ENCODE peak calls at places on chromosomes 5 and 9, in six cellular contexts. Z, O, E, I, Y and Q are unnamed samples.

GRCh38 chr9:31185831-31186230 is 1198.6 kb upstream of the ACO1 start:
- DNase-seq in Z (no peak), O (no peak), E (no peak), I (no peak), Y (no peak), Q (no peak)

GRCh38 chr5:133449181-133449580 is 163.2 kb downstream of the FSTL4 start:
- DNase-seq in Z (no peak), O (no peak), E (no peak), I (no peak), Y (no peak), Q (no peak)

GRCh38 chr9:93288891-93289883 is 105.2 kb downstream of the WNK2 start:
- DNase-seq in Z (no peak), O (peak; percentile 47), E (peak; percentile 85), I (no peak), Y (no peak), Q (no peak)

GRCh38 chr5:54379590-54379989 is 69.2 kb upstream of the ARL15 start:
- DNase-seq in Z (no peak), O (no peak), E (no peak), I (no peak), Y (no peak), Q (no peak)

GRCh38 chr5:122403256-122403655 is 91.2 kb downstream of the SNCAIP start:
- DNase-seq in Z (no peak), O (no peak), E (no peak), I (no peak), Y (no peak), Q (no peak)

GRCh38 chr5:8081179-8081578 is 212.2 kb downstream of the MTRR start:
- DNase-seq in Z (no peak), O (no peak), E (no peak), I (no peak), Y (no peak), Q (no peak)

GRCh38 chr5:13480834-13481233 is 463.7 kb downstream of the DNAH5 start:
- DNase-seq in Z (no peak), O (no peak), E (no peak), I (no peak), Y (no peak), Q (no peak)

GRCh38 chr5:133112026-133112660 is 60.3 kb downstream of the HSPA4 start:
- DNase-seq in Z (no peak), O (peak; percentile 44), E (no peak), I (no peak), Y (no peak), Q (no peak)

GRCh38 chr9:129962376-129962765 is 80.6 kb downstream of the FNBP1 start:
- DNase-seq in Z (no peak), O (peak; percentile 33), E (no peak), I (no peak), Y (no peak), Q (no peak)
- H3K36me3 ChIP-seq in Z (peaks cover 4% of the 10 kb centered on the region), O (no peaks in the 10 kb centered on the region), E (peaks cover 2% of the 10 kb centered on the region), I (peaks cover 3% of the 10 kb centered on the region), Y (peaks cover 18% of the 10 kb centered on the region), Q (peaks cover 26% of the 10 kb centered on the region)

DNA sequence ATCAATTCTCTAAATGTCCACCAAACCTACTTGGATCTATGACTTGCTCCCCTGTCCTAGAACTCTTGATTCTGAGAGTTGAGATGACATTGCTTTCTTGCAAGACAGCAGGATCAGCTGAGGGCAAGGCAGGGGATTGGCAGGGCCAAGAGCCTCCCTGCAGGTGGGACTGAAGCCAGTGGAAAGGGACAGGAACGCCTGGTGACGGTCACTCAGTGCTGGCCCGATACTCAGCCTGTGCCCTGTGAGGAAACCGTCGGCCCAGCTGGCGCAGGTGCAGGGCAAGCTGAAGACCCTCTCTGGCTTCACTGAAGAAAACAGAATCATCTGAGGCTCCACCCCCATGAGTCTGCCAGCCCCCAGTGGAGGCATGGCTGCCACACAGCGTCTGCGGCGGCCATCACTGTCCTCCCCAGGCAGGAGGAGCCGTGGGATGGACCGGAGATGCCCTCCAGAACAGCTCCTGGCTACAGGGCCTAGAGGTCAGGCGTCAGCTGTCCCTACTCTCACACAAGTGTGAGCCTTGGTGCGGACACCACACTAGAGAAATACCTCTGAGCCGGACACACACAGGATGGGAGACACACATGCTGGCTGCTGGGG is 14.7 kb downstream of the UBAC1 start:
- DNase-seq in Z (no peak), O (no peak), E (no peak), I (no peak), Y (no peak), Q (no peak)
- H3K36me3 ChIP-seq in Z (peaks cover 77% of the 10 kb centered on the region), O (no peaks in the 10 kb centered on the region), E (no peaks in the 10 kb centered on the region), I (peaks cover 34% of the 10 kb centered on the region), Y (peaks cover 20% of the 10 kb centered on the region), Q (no peaks in the 10 kb centered on the region)

GRCh38 chr5:37028910-37029309 is 152.3 kb downstream of the NIPBL start:
- DNase-seq in Z (no peak), O (no peak), E (no peak), I (no peak), Y (no peak), Q (no peak)
- H3K36me3 ChIP-seq in Z (peaks cover 57% of the 10 kb centered on the region), O (no peaks in the 10 kb centered on the region), E (peaks cover 57% of the 10 kb centered on the region), I (peaks cover 10% of the 10 kb centered on the region), Y (peaks cover 10% of the 10 kb centered on the region), Q (peaks cover 11% of the 10 kb centered on the region)

GRCh38 chr9:137183980-137184595 is 4.3 kb downstream of the ANAPC2 start:
- DNase-seq in Z (no peak), O (no peak), E (no peak), I (no peak), Y (no peak), Q (no peak)
- H3K36me3 ChIP-seq in Z (peaks cover 73% of the 10 kb centered on the region), O (no peaks in the 10 kb centered on the region), E (no peaks in the 10 kb centered on the region), I (peaks cover 27% of the 10 kb centered on the region), Y (peaks cover 8% of the 10 kb centered on the region), Q (peaks cover 14% of the 10 kb centered on the region)

DNA sequence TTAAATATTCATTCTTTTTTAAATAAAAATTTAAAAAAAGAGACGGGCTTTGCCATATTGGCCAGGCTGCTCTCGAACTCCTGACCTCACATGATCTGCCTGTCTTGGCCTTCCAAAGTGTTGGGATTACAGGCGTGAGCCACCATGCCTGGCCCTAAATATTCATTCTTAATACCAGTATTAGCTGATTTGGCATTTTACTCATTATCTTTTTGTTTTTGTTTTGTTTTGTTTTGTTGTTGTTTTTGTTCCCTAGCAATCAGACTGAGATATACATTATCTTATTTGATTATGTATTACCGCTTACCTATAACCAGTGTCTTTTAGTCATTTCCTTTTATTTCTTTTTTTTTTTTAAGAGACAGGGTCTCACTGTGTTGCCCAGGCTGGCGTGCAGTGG is 37.9 kb downstream of the RNF44 start:
- DNase-seq in Z (no peak), O (no peak), E (no peak), I (no peak), Y (no peak), Q (no peak)
- H3K36me3 ChIP-seq in Z (peaks cover 91% of the 10 kb centered on the region), O (no peaks in the 10 kb centered on the region), E (peaks cover 65% of the 10 kb centered on the region), I (peaks cover 45% of the 10 kb centered on the region), Y (peaks cover 60% of the 10 kb centered on the region), Q (peaks cover 3% of the 10 kb centered on the region)